ENCODE peak calls at places on chromosomes 16 and 17, in eight cellular contexts. N is cardiac muscle cell, X is A549, I is endothelial cell, D is fibroblast of pulmonary artery, B is AG10803, O is transverse colon, J is IMR-90. L is an unnamed sample.
A peak's percentile ranks its signal among the peaks of the same experiment; 100 is the strongest.

GRCh38 chr16:78269251-78269650 is 169.8 kb downstream of the WWOX start:
- DNase-seq in N (no peak), X (no peak), I (no peak), D (no peak), B (no peak), O (no peak), J (no peak), L (no peak)

GRCh38 chr17:40777459-40777858 is 4.9 kb downstream of the KRT27 start:
- DNase-seq in N (no peak), X (no peak), I (no peak), D (no peak), B (no peak), O (no peak), J (no peak), L (no peak)

GRCh38 chr16:70685938-70686375 is at the start of gene MTSS2:
- DNase-seq in N (peak; percentile 97), X (peak; percentile 72), I (peak; percentile 78), D (peak; percentile 83), B (peak; percentile 89), O (peak; percentile 77), J (peak; percentile 85), L (peak; percentile 89)

GRCh38 chr17:40516581-40517285 is 15.3 kb upstream of the TNS4 start:
- DNase-seq in N (no peak), X (peak; percentile 74), I (no peak), D (no peak), B (peak; percentile 35), O (peak; percentile 46), J (no peak), L (no peak)

GRCh38 chr16:51391798-51392511 is 240.9 kb upstream of the SALL1 start:
- DNase-seq in N (peak; percentile 25), X (no peak), I (no peak), D (peak; percentile 13), B (no peak), O (no peak), J (no peak), L (no peak)

GRCh38 chr16:7369181-7369580 is 36.5 kb downstream of the RBFOX1 start:
- DNase-seq in N (no peak), X (no peak), I (no peak), D (no peak), B (no peak), O (no peak), J (no peak), L (no peak)

GRCh38 chr17:1058423-1059130 is 61.6 kb downstream of the TIMM22 start:
- DNase-seq in N (no peak), X (peak; percentile 73), I (peak; percentile 58), D (peak; percentile 55), B (peak; percentile 24), O (peak; percentile 65), J (peak; percentile 35), L (peak; percentile 39)

GRCh38 chr17:35731932-35732805 is 730 bp downstream of the RASL10B start:
- DNase-seq in N (peak; percentile 52), X (no peak), I (no peak), D (no peak), B (no peak), O (no peak), J (no peak), L (no peak)

GRCh38 chr17:72870437-72870985 is 222.0 kb downstream of the SLC39A11 start:
- DNase-seq in N (no peak), X (no peak), I (no peak), D (no peak), B (no peak), O (no peak), J (no peak), L (no peak)

GRCh38 chr17:57553525-57553924 is 191.6 kb downstream of the CCDC182 start:
- DNase-seq in N (no peak), X (no peak), I (no peak), D (peak; percentile 75), B (no peak), O (no peak), J (peak; percentile 80), L (peak; percentile 76)

GRCh38 chr17:30793282-30793977 is 31.1 kb downstream of the CRLF3 start:
- DNase-seq in N (no peak), X (no peak), I (no peak), D (no peak), B (no peak), O (no peak), J (no peak), L (no peak)

GRCh38 chr17:42411321-42411820 is 11.7 kb downstream of the CAVIN1 start:
- DNase-seq in N (no peak), X (no peak), I (no peak), D (no peak), B (no peak), O (no peak), J (no peak), L (no peak)

GRCh38 chr17:64498308-64499203 is 1.7 kb upstream of the POLG2 start:
- DNase-seq in N (peak; percentile 9), X (no peak), I (no peak), D (no peak), B (no peak), O (no peak), J (no peak), L (no peak)

DNA sequence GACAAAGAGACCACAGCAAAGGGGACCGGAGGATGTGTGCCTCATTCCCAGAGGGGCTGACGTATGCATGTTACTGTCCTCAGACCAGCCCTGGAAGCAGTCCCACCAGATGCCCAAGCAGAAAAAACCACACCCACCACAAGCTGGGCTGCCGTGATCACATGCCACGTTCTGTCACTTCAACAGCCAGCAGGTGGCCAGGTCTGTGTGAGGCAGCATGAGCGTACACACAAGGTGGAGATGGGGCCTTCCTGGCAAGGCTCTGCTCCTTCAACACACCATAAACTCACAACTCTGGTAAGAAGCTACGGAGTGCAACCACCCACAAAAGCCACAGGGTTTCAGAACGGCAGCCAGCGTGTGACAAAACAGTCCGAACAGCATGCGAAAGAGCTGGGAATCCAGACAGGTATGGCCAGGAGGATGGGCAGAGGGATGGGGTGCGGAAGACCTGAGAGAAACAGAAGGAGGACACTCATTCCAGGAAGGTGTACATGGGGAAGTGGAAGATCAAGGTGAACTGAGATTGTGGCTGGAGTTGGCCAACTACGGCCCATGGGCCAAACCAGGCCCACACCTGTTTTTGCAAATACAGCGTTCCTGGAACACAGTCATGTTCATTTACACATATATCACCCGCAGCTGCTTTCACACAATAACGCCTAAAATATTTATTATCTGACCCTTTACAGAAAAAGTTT is 27.9 kb downstream of the MBTPS1 start:
- DNase-seq in N (no peak), X (no peak), I (no peak), D (no peak), B (peak; percentile 3), O (peak; percentile 73), J (no peak), L (no peak)
- TF ChIP-seq CTCF in N (no peak), X (no peak), I (no peak), D (no peak), B (no peak), O (peak; percentile 53), J (no peak), L (peak; percentile 16)

DNA sequence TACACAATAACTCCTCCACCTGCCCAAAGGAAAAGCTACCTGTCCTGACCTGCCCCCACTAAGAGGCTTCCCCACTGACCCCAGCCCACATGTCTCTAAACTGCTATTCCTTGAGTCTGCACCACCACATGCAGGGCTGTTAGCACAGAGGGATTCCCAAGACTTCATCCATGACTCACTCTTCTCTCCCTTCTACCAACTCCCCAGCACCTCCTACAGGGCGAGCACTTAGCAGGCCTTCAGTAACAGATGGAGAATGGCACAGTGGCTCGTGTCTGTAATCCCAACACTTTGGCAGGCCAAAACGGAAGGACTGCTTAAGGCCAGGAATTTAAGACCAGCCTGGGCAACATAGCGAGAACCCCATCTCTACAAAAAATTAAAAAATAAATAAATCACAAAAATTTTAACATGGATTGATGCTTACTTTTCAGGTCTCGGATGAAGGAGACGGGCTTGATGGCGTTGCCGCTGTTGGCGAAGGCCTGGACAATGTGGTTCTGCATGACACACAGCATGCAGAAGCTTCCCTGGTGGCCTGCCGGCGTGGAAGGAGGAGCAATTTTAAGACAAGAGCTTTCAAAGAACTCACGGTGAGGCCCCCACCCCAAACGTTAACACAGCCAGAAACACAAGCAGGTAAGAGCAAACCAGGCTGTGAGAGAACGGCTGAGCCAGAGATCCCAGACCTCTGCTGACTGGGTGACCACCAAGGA is 12.0 kb downstream of the USP36 start:
- DNase-seq in N (no peak), X (peak; percentile 80), I (no peak), D (peak; percentile 59), B (peak; percentile 48), O (no peak), J (peak; percentile 78), L (peak; percentile 90)
- TF ChIP-seq CTCF in N (peak; percentile 34), X (peak; percentile 26), I (no peak), D (peak; percentile 56), B (peak; percentile 53), O (no peak), J (peak; percentile 65), L (peak; percentile 86)

GRCh38 chr17:81910840-81911276 is 341 bp downstream of the PCYT2 start:
- DNase-seq in N (peak; percentile 52), X (no peak), I (no peak), D (no peak), B (no peak), O (peak; percentile 36), J (no peak), L (no peak)
- TF ChIP-seq CTCF in N (no peak), X (no peak), I (no peak), D (no peak), B (no peak), O (no peak), J (no peak), L (no peak)

DNA sequence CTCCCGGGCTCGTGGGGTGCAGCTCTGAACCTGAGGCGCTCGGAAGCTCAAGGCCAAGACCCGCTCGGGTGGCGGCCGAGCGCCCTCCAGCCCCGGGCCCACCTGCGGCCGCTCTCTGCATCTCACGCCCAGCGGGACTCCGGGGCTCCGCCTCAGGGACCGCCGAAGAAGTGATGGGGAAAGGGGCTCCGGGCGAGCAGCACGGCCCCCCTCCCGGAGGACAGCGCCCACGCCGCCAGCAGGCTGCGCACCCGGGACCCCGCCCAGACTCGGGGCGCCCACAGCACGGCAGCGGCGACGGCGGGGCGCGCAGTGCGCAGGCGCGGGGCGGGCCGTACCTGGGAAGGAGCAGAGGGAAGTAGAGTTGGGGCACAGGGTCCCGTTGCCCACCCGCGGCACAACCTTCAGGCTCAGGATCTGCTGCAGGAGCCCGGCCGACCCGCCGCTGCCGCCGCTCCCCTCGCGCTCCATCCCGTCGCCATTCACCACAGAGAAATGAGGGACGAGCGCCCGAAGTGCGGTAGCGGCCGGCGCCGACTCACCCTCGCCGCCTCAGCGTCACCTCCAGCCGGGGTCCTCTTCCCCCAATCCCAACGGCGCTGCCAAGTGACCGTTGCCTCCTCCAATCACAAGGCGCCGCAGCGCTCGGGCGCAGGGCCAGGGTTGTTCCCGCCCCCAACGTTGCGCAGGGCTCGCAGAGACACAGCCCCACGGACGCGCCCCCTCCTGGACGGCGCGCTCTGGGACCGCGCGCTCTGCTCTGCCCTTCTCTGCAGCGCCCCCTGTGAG is at the start of gene TMEM170A:
- DNase-seq in N (peak; percentile 99), X (peak; percentile 94), I (peak; percentile 100), D (peak; percentile 99), B (peak; percentile 98), O (peak; percentile 100), J (peak; percentile 98), L (peak; percentile 99)
- TF ChIP-seq CTCF in N (peak; percentile 100), X (peak; percentile 100), I (peak; percentile 100), D (peak; percentile 100), B (peak; percentile 99), O (peak; percentile 100), J (peak; percentile 100), L (peak; percentile 97)